ENCODE peak calls at places on chromosomes 2 and 18, in six cellular contexts. U, Q, K, D, E and J are unnamed samples.

GRCh38 chr2:169767243-169767888 is 31.3 kb upstream of the SSB start:
- DNase-seq in D (no peak), Q (peak; percentile 58), E (peak; percentile 20), K (no peak), U (peak; percentile 48), J (peak; percentile 69)

GRCh38 chr2:220144411-220144810 is 517.0 kb downstream of the SLC4A3 start:
- DNase-seq in U (no peak), Q (no peak), E (peak; percentile 9), D (peak; percentile 61), K (no peak), J (no peak)

GRCh38 chr2:227720680-227721079 is 2.9 kb upstream of the SLC19A3 start:
- DNase-seq in Q (no peak), U (no peak), K (no peak), D (no peak), E (no peak), J (no peak)

GRCh38 chr18:394997-395383 is 105.5 kb downstream of the COLEC12 start:
- DNase-seq in Q (peak; percentile 38), U (no peak), K (no peak), E (peak; percentile 79), D (no peak), J (peak; percentile 7)

GRCh38 chr2:71548589-71549485 is 95.5 kb downstream of the DYSF start:
- DNase-seq in E (no peak), Q (peak; percentile 79), K (peak; percentile 86), U (peak; percentile 60), D (no peak), J (peak; percentile 79)

GRCh38 chr2:218028562-218029348 is 26.0 kb upstream of the TNS1 start:
- DNase-seq in K (no peak), D (no peak), E (no peak), Q (no peak), U (no peak), J (no peak)

GRCh38 chr2:36951574-36951973 is 14.8 kb downstream of the STRN start:
- DNase-seq in E (no peak), U (no peak), D (no peak), K (no peak), Q (no peak), J (no peak)

GRCh38 chr18:23307567-23308295 is 145.4 kb upstream of the RIOK3 start:
- DNase-seq in D (no peak), E (no peak), Q (no peak), U (peak; percentile 50), K (no peak), J (no peak)

GRCh38 chr2:155525194-155525593 is 807.3 kb downstream of the NR4A2 start:
- DNase-seq in D (no peak), K (no peak), E (no peak), U (no peak), Q (no peak), J (no peak)

GRCh38 chr2:190547914-190548313 is 13.4 kb upstream of the NEMP2 start:
- DNase-seq in E (no peak), D (no peak), Q (no peak), U (no peak), K (no peak), J (no peak)

GRCh38 chr2:201788371-201788770 is 7.6 kb upstream of the ALS2 start:
- DNase-seq in D (no peak), Q (no peak), U (no peak), K (no peak), E (no peak), J (no peak)

GRCh38 chr2:122851972-122852531 is 1096.6 kb downstream of the TSN start:
- DNase-seq in K (no peak), D (no peak), E (no peak), U (no peak), Q (no peak), J (no peak)

GRCh38 chr2:112163541-112163981 is 25.4 kb downstream of the FBLN7 start:
- DNase-seq in D (no peak), Q (no peak), U (no peak), E (no peak), K (no peak), J (no peak)